ENCODE peak calls at places on chromosomes 5 and 9, in six cellular contexts. V is H9; P is aorta; R is effector memory CD4-positive, alpha-beta T cell; M is upper lobe of right lung; Y is Peyer's patch. H is an unnamed sample.

GRCh38 chr5:42912184-42912766 is 100.6 kb upstream of the SELENOP start:
- DNase-seq in V (no peak), P (no peak), R (peak; percentile 27), M (no peak), Y (peak; percentile 45), H (no peak)

GRCh38 chr9:19149230-19149629 is 21.9 kb upstream of the PLIN2 start:
- DNase-seq in V (no peak), P (no peak), R (no peak), M (no peak), Y (no peak), H (no peak)

GRCh38 chr5:54173251-54173650 is 137.1 kb downstream of the ARL15 start:
- DNase-seq in V (no peak), P (no peak), R (no peak), M (no peak), Y (no peak), H (no peak)

GRCh38 chr9:111036068-111036789 is 2.0 kb downstream of the LPAR1 start:
- DNase-seq in V (peak; percentile 78), P (peak; percentile 78), R (no peak), M (peak; percentile 80), Y (peak; percentile 21), H (no peak)

GRCh38 chr5:109105631-109106267 is 304.0 kb downstream of the PJA2 start:
- DNase-seq in V (no peak), P (no peak), R (no peak), M (no peak), Y (no peak), H (no peak)

GRCh38 chr9:85246566-85246965 is 495.2 kb downstream of the AGTPBP1 start:
- DNase-seq in V (no peak), P (no peak), R (no peak), M (no peak), Y (no peak), H (no peak)

GRCh38 chr9:1005043-1005667 is 28.7 kb downstream of the DMRT3 start:
- DNase-seq in V (peak; percentile 62), P (no peak), R (no peak), M (no peak), Y (no peak), H (no peak)

GRCh38 chr5:91468643-91469422 is 85.7 kb upstream of the ARRDC3 start:
- DNase-seq in V (no peak), P (no peak), R (no peak), M (no peak), Y (no peak), H (no peak)

GRCh38 chr9:93669116-93669957 is 93.0 kb downstream of the PHF2 start:
- DNase-seq in V (peak; percentile 18), P (peak; percentile 33), R (no peak), M (peak; percentile 59), Y (peak; percentile 13), H (no peak)

GRCh38 chr5:14142856-14143508 is at the start of gene TRIO:
- DNase-seq in V (peak; percentile 91), P (peak; percentile 94), R (peak; percentile 53), M (peak; percentile 94), Y (peak; percentile 82), H (peak; percentile 83)

GRCh38 chr9:18911714-18912342 is 121.2 kb downstream of the SAXO1 start:
- DNase-seq in V (no peak), P (no peak), R (no peak), M (no peak), Y (no peak), H (no peak)

GRCh38 chr5:173303878-173304590 is 24.2 kb downstream of the STC2 start:
- DNase-seq in V (peak; percentile 89), P (no peak), R (no peak), M (no peak), Y (no peak), H (no peak)

GRCh38 chr9:126696091-126696763 is 82.5 kb downstream of the LMX1B start:
- DNase-seq in V (peak; percentile 28), P (peak; percentile 38), R (no peak), M (peak; percentile 46), Y (no peak), H (no peak)

GRCh38 chr5:135209495-135209837 is 175.4 kb upstream of the PITX1 start:
- DNase-seq in V (peak; percentile 7), P (peak; percentile 11), R (no peak), M (peak; percentile 15), Y (no peak), H (no peak)
- H3K27ac ChIP-seq in V (no peak overlapping the region), P (peak overlapping the region; percentile 53), R (no peak overlapping the region), M (no peak overlapping the region), Y (no peak overlapping the region), H (no peak overlapping the region)

GRCh38 chr9:129324808-129325491 is 146.9 kb upstream of the IER5L start:
- DNase-seq in V (no peak), P (peak; percentile 32), R (no peak), M (peak; percentile 52), Y (no peak), H (no peak)

GRCh38 chr9:129322022-129322621 is 144.1 kb upstream of the IER5L start:
- DNase-seq in V (peak; percentile 31), P (no peak), R (no peak), M (peak; percentile 58), Y (no peak), H (no peak)

GRCh38 chr9:129323999-129324553 is 146.0 kb upstream of the IER5L start:
- DNase-seq in V (no peak), P (no peak), R (no peak), M (peak; percentile 42), Y (no peak), H (no peak)

GRCh38 chr9:129322641-129323375 is 144.7 kb upstream of the IER5L start:
- DNase-seq in V (peak; percentile 21), P (no peak), R (no peak), M (peak; percentile 40), Y (no peak), H (no peak)

DNA sequence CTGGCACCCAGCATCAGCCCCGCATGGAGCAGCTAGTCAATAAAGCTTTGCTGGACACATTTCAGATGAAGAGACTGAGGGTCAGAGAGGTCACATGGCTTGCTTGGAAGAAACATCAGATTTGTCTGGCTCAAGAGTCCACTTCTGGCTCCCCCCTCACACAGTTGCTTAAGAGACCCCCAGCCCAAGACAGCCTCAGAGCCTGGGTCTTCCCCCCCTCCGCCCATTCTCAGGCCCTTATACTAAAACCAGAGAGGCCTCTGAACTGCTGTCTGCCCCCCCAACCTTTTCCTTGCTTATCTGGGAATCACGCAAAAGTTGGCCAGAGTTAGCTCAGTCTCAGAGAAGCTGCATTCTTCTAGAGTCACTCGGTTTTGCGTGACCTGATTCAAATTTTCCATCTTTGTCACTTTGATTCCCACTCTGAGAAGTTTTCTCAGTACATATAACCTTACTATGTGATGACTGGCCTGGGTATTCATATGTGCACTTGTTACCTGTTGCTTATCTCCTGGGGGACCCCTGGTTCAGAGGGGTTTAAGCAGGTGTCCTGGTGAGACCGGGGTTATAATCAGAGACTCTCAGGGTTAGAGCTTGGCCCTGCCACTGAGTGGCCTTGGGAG is 145.4 kb upstream of the IER5L start:
- DNase-seq in V (no peak), P (no peak), R (no peak), M (no peak), Y (no peak), H (no peak)
- H3K27ac ChIP-seq in V (no peak overlapping the region), P (no peak overlapping the region), R (no peak overlapping the region), M (peak overlapping the region; percentile 17), Y (peak overlapping the region; percentile 27), H (no peak overlapping the region)

GRCh38 chr9:133824106-133824801 is 86.1 kb upstream of the SARDH start:
- DNase-seq in V (no peak), P (no peak), R (no peak), M (no peak), Y (no peak), H (no peak)
- H3K27ac ChIP-seq in V (no peak overlapping the region), P (no peak overlapping the region), R (no peak overlapping the region), M (no peak overlapping the region), Y (no peak overlapping the region), H (no peak overlapping the region)

GRCh38 chr5:83744851-83745250 is 24.2 kb upstream of the HAPLN1 start:
- DNase-seq in V (no peak), P (no peak), R (no peak), M (no peak), Y (no peak), H (no peak)
- H3K27ac ChIP-seq in V (no peak overlapping the region), P (no peak overlapping the region), R (no peak overlapping the region), M (no peak overlapping the region), Y (no peak overlapping the region), H (no peak overlapping the region)

H was measured in caudate nucleus.